ENCODE peak calls at places on chromosomes 5 and 9, in ten cellular contexts. M is C1 segment of cervical spinal cord; C is NB4; U is CD4-positive, CD25-positive, alpha-beta regulatory T cell; A is stimulated activated CD4-positive, alpha-beta T cell treated with anti-CD3 and anti-CD28 coated beads, TNF-alpha, amount 100 ng/mL, for 4 hours; Z is iPS-NIHi11; F is activated T-cell treated with anti-CD3 and anti-CD28 coated beads, Interleukin-2, amount 50 U/mL, for 72 hours; W is naive B cell; K is NCI-H2107; Q is EH. R is an unnamed sample.

GRCh38 chr5:122154910-122155309 is 25.6 kb downstream of the ZNF474 start:
- DNase-seq in A (no peak), C (no peak), U (no peak), W (no peak), M (no peak), K (no peak), F (no peak), Q (peak), Z (no peak), R (peak)

GRCh38 chr9:136085815-136086212 is 9.3 kb downstream of the NACC2 start:
- DNase-seq in U (no peak), A (no peak), W (no peak), Q (no peak), M (peak), Z (no peak), F (no peak), C (no peak), K (no peak), R (no peak)

GRCh38 chr5:137627293-137627692 is 108.6 kb downstream of the KLHL3 start:
- DNase-seq in Z (no peak), U (no peak), Q (no peak), M (no peak), A (no peak), C (no peak), F (no peak), K (peak), W (no peak), R (no peak)

GRCh38 chr5:33563983-33564908 is 123.5 kb downstream of the TARS1 start:
- DNase-seq in Q (no peak), C (no peak), A (no peak), F (no peak), K (no peak), M (no peak), Z (peak), W (no peak), U (no peak), R (peak)

GRCh38 chr9:107630141-107630540 is 140.6 kb upstream of the KLF4 start:
- DNase-seq in F (no peak), K (no peak), A (no peak), W (no peak), M (no peak), U (no peak), C (peak), Z (no peak), Q (no peak), R (no peak)

GRCh38 chr5:177370488-177371119 is 12.9 kb downstream of the RGS14 start:
- DNase-seq in U (peak), M (peak), W (no peak), Z (peak), F (peak), C (peak), A (peak), K (no peak), Q (peak), R (peak)

GRCh38 chr9:69590241-69590640 is 81.9 kb downstream of the APBA1 start:
- DNase-seq in K (no peak), Q (no peak), A (no peak), U (no peak), Z (no peak), M (no peak), C (no peak), F (no peak), W (no peak), R (no peak)

GRCh38 chr5:146196459-146197048 is 6.9 kb upstream of the RBM27 start:
- DNase-seq in F (no peak), U (no peak), A (no peak), W (no peak), C (no peak), M (no peak), Z (no peak), Q (no peak), K (no peak), R (no peak)

GRCh38 chr9:107693620-107694326 is 204.2 kb upstream of the KLF4 start:
- DNase-seq in W (no peak), M (no peak), A (no peak), F (no peak), K (no peak), Q (peak), C (no peak), U (no peak), Z (no peak), R (peak)

GRCh38 chr9:107340920-107341632 is 58.0 kb downstream of the RAD23B start:
- DNase-seq in C (peak), U (peak), W (peak), K (peak), M (peak), F (peak), Z (peak), Q (peak), A (peak), R (peak)

GRCh38 chr5:134578578-134579283 is 53.3 kb downstream of the JADE2 start:
- DNase-seq in W (no peak), Z (peak), U (no peak), Q (no peak), F (no peak), K (no peak), C (no peak), A (no peak), M (no peak), R (no peak)

GRCh38 chr9:13817754-13818278 is 496.1 kb downstream of the NFIB start:
- DNase-seq in U (no peak), Z (no peak), K (no peak), F (no peak), C (no peak), W (no peak), M (no peak), Q (no peak), A (no peak), R (peak)

GRCh38 chr9:88106492-88106891 is 31.8 kb downstream of the SPATA31C2 start:
- DNase-seq in A (no peak), W (no peak), F (no peak), M (no peak), U (peak), Z (peak), C (peak), Q (peak), K (no peak), R (peak)

GRCh38 chr9:16637938-16638337 is 232.5 kb downstream of the BNC2 start:
- DNase-seq in Z (no peak), M (no peak), Q (peak), C (no peak), F (no peak), K (no peak), A (no peak), U (no peak), W (no peak), R (no peak)

GRCh38 chr9:121597693-121598166 is 53.7 kb upstream of the DAB2IP start:
- DNase-seq in W (no peak), A (no peak), M (no peak), Z (no peak), U (no peak), K (no peak), F (no peak), Q (no peak), C (no peak), R (no peak)

GRCh38 chr5:60844429-60844890 is 391 bp upstream of the ELOVL7 start:
- DNase-seq in W (no peak), A (no peak), M (no peak), K (no peak), Z (no peak), U (no peak), F (no peak), Q (peak), C (no peak), R (peak)

GRCh38 chr5:166909040-166909439 is 1382.4 kb upstream of the WWC1 start:
- DNase-seq in W (no peak), Z (no peak), K (no peak), C (no peak), F (no peak), U (no peak), Q (no peak), M (no peak), A (no peak), R (peak)

GRCh38 chr9:135761150-135761844 is 59.3 kb downstream of the KCNT1 start:
- DNase-seq in F (no peak), U (no peak), Z (no peak), Q (no peak), A (no peak), W (no peak), K (no peak), M (no peak), C (no peak), R (no peak)

GRCh38 chr9:134293031-134293521 is 33.2 kb upstream of the RXRA start:
- DNase-seq in F (no peak), Z (no peak), W (no peak), U (no peak), K (no peak), C (no peak), Q (no peak), M (no peak), A (no peak), R (no peak)

GRCh38 chr5:160460377-160461049 is 38.9 kb downstream of the PTTG1 start:
- DNase-seq in Z (no peak), A (no peak), U (no peak), W (no peak), F (no peak), K (no peak), C (no peak), M (no peak), Q (peak), R (peak)

GRCh38 chr5:119426059-119426458 is 26.2 kb upstream of the HSD17B4 start:
- DNase-seq in F (no peak), Z (no peak), A (no peak), K (no peak), U (no peak), W (no peak), M (no peak), C (peak), Q (no peak), R (no peak)

GRCh38 chr5:56740000-56740399 is 75.3 kb upstream of the MAP3K1 start:
- DNase-seq in M (no peak), K (no peak), Z (no peak), W (no peak), F (no peak), C (no peak), U (no peak), Q (no peak), A (no peak), R (no peak)

GRCh38 chr9:100477221-100477620 is 4.3 kb downstream of the TMEFF1 start:
- DNase-seq in U (no peak), Q (no peak), K (no peak), Z (no peak), W (no peak), A (no peak), C (no peak), M (no peak), F (no peak), R (no peak)

GRCh38 chr9:132651259-132651658 is 18.5 kb downstream of the DDX31 start:
- DNase-seq in Z (no peak), U (no peak), M (no peak), A (no peak), W (no peak), C (peak), Q (peak), F (no peak), K (no peak), R (peak)

GRCh38 chr9:5949103-5949699 is 58.5 kb downstream of the MLANA start:
- DNase-seq in F (peak), C (peak), Z (no peak), K (no peak), A (no peak), W (no peak), Q (peak), M (no peak), U (peak), R (peak)

GRCh38 chr9:133945314-133945975 is 46.7 kb downstream of the VAV2 start:
- DNase-seq in U (no peak), Z (no peak), Q (no peak), W (peak), C (no peak), M (no peak), F (no peak), K (no peak), A (no peak), R (no peak)

GRCh38 chr5:132103969-132104391 is 30.4 kb downstream of the CSF2 start:
- DNase-seq in Z (no peak), A (no peak), M (no peak), K (no peak), C (no peak), Q (peak), W (no peak), U (no peak), F (no peak), R (no peak)

GRCh38 chr5:132759114-132760042 is 12.2 kb downstream of the CCNI2 start:
- DNase-seq in M (no peak), F (no peak), C (no peak), U (no peak), Z (no peak), A (no peak), K (no peak), W (no peak), Q (no peak), R (no peak)

R was measured in mesenchymal stem cell.